ENCODE peak calls at places on chromosomes 1 and 21, in nine cellular contexts. B is foreskin fibroblast; P is IMR-90; G is bronchial epithelial cell; C is sigmoid colon; W is WTC11; A is choroid plexus epithelial cell; V is CD8-positive, alpha-beta T cell; H is neural progenitor cell. K is an unnamed sample.

GRCh38 chr1:32541064-32541566 is 1.9 kb downstream of the ZBTB8A start:
- DNase-seq in B (no peak), P (no peak), G (no peak), C (no peak), W (no peak), A (no peak), V (no peak), H (no peak), K (no peak)

GRCh38 chr1:22685675-22686074 is 25.0 kb upstream of the EPHB2 start:
- DNase-seq in B (no peak), P (peak; percentile 23), G (no peak), C (no peak), W (no peak), A (no peak), V (no peak), H (no peak), K (no peak)

GRCh38 chr1:156760796-156761104 is 6.6 kb upstream of the PRCC start:
- DNase-seq in B (no peak), P (no peak), G (no peak), C (no peak), W (no peak), A (no peak), V (no peak), H (no peak), K (no peak)

GRCh38 chr1:71834570-71835441 is 447.5 kb downstream of the NEGR1 start:
- DNase-seq in B (peak; percentile 8), P (peak; percentile 2), G (no peak), C (peak; percentile 59), W (no peak), A (no peak), V (no peak), H (no peak), K (no peak)

GRCh38 chr21:37751268-37751975 is 164.8 kb downstream of the KCNJ6 start:
- DNase-seq in B (no peak), P (peak; percentile 33), G (peak; percentile 29), C (no peak), W (no peak), A (peak; percentile 87), V (no peak), H (no peak), K (no peak)

GRCh38 chr1:235078480-235078803 is 50.2 kb downstream of the TOMM20 start:
- DNase-seq in B (no peak), P (no peak), G (no peak), C (no peak), W (no peak), A (no peak), V (no peak), H (no peak), K (no peak)

GRCh38 chr1:179591253-179591591 is 410 bp upstream of the TDRD5 start:
- DNase-seq in B (no peak), P (no peak), G (no peak), C (no peak), W (no peak), A (no peak), V (no peak), H (no peak), K (no peak)

GRCh38 chr1:82177190-82177589 is 376.5 kb downstream of the ADGRL2 start:
- DNase-seq in B (peak; percentile 50), P (no peak), G (peak; percentile 70), C (no peak), W (no peak), A (peak; percentile 50), V (no peak), H (no peak), K (no peak)

GRCh38 chr21:30248844-30249243 is 32.9 kb upstream of the CLDN8 start:
- DNase-seq in B (no peak), P (no peak), G (no peak), C (no peak), W (no peak), A (no peak), V (no peak), H (no peak), K (no peak)

GRCh38 chr1:2645143-2645542 is 12.3 kb upstream of the MMEL1 start:
- DNase-seq in B (no peak), P (no peak), G (no peak), C (no peak), W (no peak), A (no peak), V (no peak), H (no peak), K (no peak)

GRCh38 chr1:183942933-183943693 is 94.4 kb downstream of the COLGALT2 start:
- DNase-seq in B (peak; percentile 88), P (peak; percentile 98), G (peak; percentile 87), C (peak; percentile 74), W (no peak), A (peak; percentile 100), V (no peak), H (peak; percentile 84), K (peak; percentile 21)

GRCh38 chr1:230883964-230884363 is 15.6 kb upstream of the C1orf198 start:
- DNase-seq in B (peak; percentile 27), P (no peak), G (no peak), C (no peak), W (no peak), A (no peak), V (no peak), H (no peak), K (no peak)

GRCh38 chr1:179754031-179754624 is 11.0 kb downstream of the FAM163A start:
- DNase-seq in B (peak; percentile 67), P (peak; percentile 87), G (peak; percentile 58), C (no peak), W (no peak), A (peak; percentile 69), V (no peak), H (no peak), K (no peak)

GRCh38 chr21:42338730-42339715 is 11.8 kb downstream of the TFF2 start:
- DNase-seq in B (no peak), P (no peak), G (no peak), C (peak; percentile 53), W (no peak), A (no peak), V (no peak), H (no peak), K (no peak)

GRCh38 chr1:62309906-62310305 is 9.3 kb downstream of the KANK4 start:
- DNase-seq in B (no peak), P (no peak), G (no peak), C (no peak), W (no peak), A (no peak), V (no peak), H (no peak), K (no peak)

GRCh38 chr1:239558992-239559391 is 172.6 kb downstream of the CHRM3 start:
- DNase-seq in B (no peak), P (no peak), G (peak; percentile 67), C (no peak), W (no peak), A (no peak), V (no peak), H (no peak), K (no peak)

GRCh38 chr1:13945856-13946255 is 245.9 kb downstream of the PRDM2 start:
- DNase-seq in B (peak; percentile 16), P (no peak), G (no peak), C (no peak), W (no peak), A (no peak), V (no peak), H (no peak), K (no peak)

GRCh38 chr1:227780101-227781044 is 35.1 kb upstream of the PRSS38 start:
- DNase-seq in B (no peak), P (no peak), G (no peak), C (peak; percentile 54), W (peak; percentile 8), A (no peak), V (no peak), H (no peak), K (no peak)

GRCh38 chr1:205438213-205439158 is 16.6 kb upstream of the LEMD1 start:
- DNase-seq in B (peak; percentile 77), P (peak; percentile 65), G (peak; percentile 55), C (peak; percentile 93), W (peak; percentile 63), A (peak; percentile 84), V (no peak), H (no peak), K (no peak)

GRCh38 chr1:218502383-218502782 is 157.2 kb downstream of the TGFB2 start:
- DNase-seq in B (no peak), P (no peak), G (no peak), C (no peak), W (no peak), A (no peak), V (no peak), H (no peak), K (no peak)
- TF ChIP-seq CTCF in B (no peak), P (no peak), G (no peak), C (no peak), W (no peak), A (no peak), V (no peak), H (no peak), K (no peak)

GRCh38 chr1:159161719-159162026 is 9.7 kb upstream of the CADM3 start:
- DNase-seq in B (no peak), P (no peak), G (no peak), C (no peak), W (no peak), A (no peak), V (no peak), H (no peak), K (no peak)

GRCh38 chr1:159162511-159163265 is 8.7 kb upstream of the CADM3 start:
- DNase-seq in B (no peak), P (no peak), G (peak; percentile 83), C (no peak), W (no peak), A (no peak), V (no peak), H (no peak), K (no peak)

GRCh38 chr1:159163609-159164008 is 7.8 kb upstream of the CADM3 start:
- DNase-seq in B (no peak), P (no peak), G (no peak), C (no peak), W (no peak), A (no peak), V (no peak), H (peak; percentile 36), K (no peak)

GRCh38 chr1:159161001-159161718 is 10.3 kb upstream of the CADM3 start:
- DNase-seq in B (peak; percentile 91), P (peak; percentile 86), G (peak; percentile 76), C (peak; percentile 88), W (peak; percentile 76), A (peak; percentile 90), V (peak; percentile 28), H (peak; percentile 85), K (peak; percentile 78)
- TF ChIP-seq CTCF in B (peak; percentile 98), P (peak; percentile 100), G (peak; percentile 97), C (peak; percentile 97), W (peak; percentile 87), A (peak; percentile 100), V (peak; percentile 79), H (peak; percentile 100), K (peak; percentile 95)

DNA sequence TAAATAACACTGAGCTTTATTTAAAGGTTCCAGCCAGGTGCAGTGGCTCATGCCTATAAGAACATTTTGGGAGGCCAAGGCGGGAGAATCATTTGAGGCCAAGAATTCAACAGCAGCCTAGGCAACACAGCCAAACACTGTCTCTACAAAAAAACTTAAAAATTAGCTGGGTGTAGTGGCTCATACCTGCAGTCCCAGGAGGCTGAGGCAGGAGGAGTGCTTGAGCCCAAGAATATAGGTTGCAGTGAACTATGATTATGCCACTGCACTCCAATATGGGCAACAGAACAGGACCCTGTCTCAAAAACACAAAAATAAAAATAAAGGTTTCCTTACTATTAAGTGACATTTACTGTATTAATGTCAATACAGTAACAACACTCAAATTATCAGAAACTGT is 2.1 kb downstream of the TAF12 start:
- DNase-seq in B (peak; percentile 33), P (peak; percentile 9), G (peak; percentile 47), C (no peak), W (no peak), A (peak; percentile 52), V (no peak), H (peak; percentile 20), K (no peak)
- TF ChIP-seq CTCF in B (peak; percentile 26), P (peak; percentile 31), G (peak; percentile 56), C (no peak), W (no peak), A (peak; percentile 68), V (peak; percentile 58), H (peak; percentile 33), K (peak; percentile 25)

GRCh38 chr1:155083865-155084721 is 5.5 kb downstream of the EFNA3 start:
- DNase-seq in B (peak; percentile 72), P (no peak), G (peak; percentile 56), C (no peak), W (no peak), A (no peak), V (no peak), H (no peak), K (no peak)
- TF ChIP-seq CTCF in B (peak; percentile 32), P (peak; percentile 34), G (peak; percentile 53), C (no peak), W (no peak), A (peak; percentile 37), V (no peak), H (no peak), K (peak; percentile 2)

K was measured in GM20000.